ENCODE peak calls at places on chromosomes 6 and 20, in four cellular contexts. P is CD8-positive, alpha-beta T cell; F is PC-3; L is pancreas. W is an unnamed sample. For H3K4me1, the result is how much of the 10 kb centered on the place peaks cover.

GRCh38 chr20:4869290-4870193 is 131.8 kb downstream of the SLC23A2 start:
- DNase-seq in P (no peak), F (peak), L (no peak), W (no peak)

GRCh38 chr20:38222231-38222922 is 38.2 kb downstream of the KIAA1755 start:
- DNase-seq in P (peak), F (peak), L (peak), W (peak)

GRCh38 chr6:11609324-11610071 is 71.9 kb downstream of the TMEM170B start:
- DNase-seq in P (no peak), F (peak), L (no peak), W (no peak)

GRCh38 chr6:121443953-121444590 is 8.6 kb downstream of the GJA1 start:
- DNase-seq in P (no peak), F (no peak), L (no peak), W (no peak)

GRCh38 chr6:10419749-10420545 is 5.1 kb upstream of the TFAP2A start:
- DNase-seq in P (no peak), F (peak), L (no peak), W (peak)

GRCh38 chr6:169997187-169997929 is 245.9 kb downstream of the ERMARD start:
- DNase-seq in P (no peak), F (no peak), L (no peak), W (no peak)

GRCh38 chr6:117076076-117076475 is 189.3 kb upstream of the VGLL2 start:
- DNase-seq in P (no peak), F (no peak), L (no peak), W (no peak)

GRCh38 chr6:73680289-73680688 is 15.7 kb upstream of the CD109 start:
- DNase-seq in P (no peak), F (peak), L (no peak), W (no peak)

GRCh38 chr6:89525786-89526562 is 93.0 kb downstream of the ANKRD6 start:
- DNase-seq in P (no peak), F (no peak), L (no peak), W (no peak)

GRCh38 chr20:47300071-47300470 is 56.4 kb downstream of the ZMYND8 start:
- DNase-seq in P (no peak), F (no peak), L (no peak), W (no peak)

GRCh38 chr6:165663736-165664552 is 903 bp upstream of the PDE10A start:
- DNase-seq in P (no peak), F (no peak), L (no peak), W (peak)

GRCh38 chr6:165659945-165660862 is 2.8 kb downstream of the PDE10A start:
- DNase-seq in P (no peak), F (no peak), L (no peak), W (no peak)

GRCh38 chr6:91276315-91276714 is 689.4 kb upstream of the MAP3K7 start:
- DNase-seq in P (no peak), F (peak), L (no peak), W (peak)

GRCh38 chr20:24610341-24611115 is 141.1 kb downstream of the SYNDIG1 start:
- DNase-seq in P (no peak), F (no peak), L (no peak), W (peak)

GRCh38 chr6:149059557-149059956 is 258.0 kb upstream of the TAB2 start:
- DNase-seq in P (no peak), F (no peak), L (no peak), W (no peak)

GRCh38 chr6:42316390-42316970 is 98.8 kb upstream of the MRPS10 start:
- DNase-seq in P (no peak), F (peak), L (peak), W (no peak)

GRCh38 chr6:131013495-131013894 is 49.5 kb downstream of the EPB41L2 start:
- DNase-seq in P (no peak), F (no peak), L (no peak), W (no peak)

GRCh38 chr20:63254536-63255384 is 497 bp upstream of the NKAIN4 start:
- DNase-seq in P (no peak), F (no peak), L (no peak), W (no peak)
- H3K4me1 ChIP-seq in P (under half), F (under half), L (under half), W (under half)

GRCh38 chr20:21490105-21490504 is 23.8 kb downstream of the NKX2-2 start:
- DNase-seq in P (no peak), F (peak), L (no peak), W (no peak)
- TF ChIP-seq CTCF in P (no peak), F (peak), L (no peak), W (peak)

GRCh38 chr6:118663993-118664985 is 12.9 kb upstream of the CEP85L start:
- DNase-seq in P (no peak), F (no peak), L (no peak), W (no peak)

GRCh38 chr6:118656822-118657451 is 5.5 kb upstream of the CEP85L start:
- DNase-seq in P (no peak), F (no peak), L (no peak), W (no peak)

GRCh38 chr6:118665011-118665410 is 13.6 kb upstream of the CEP85L start:
- DNase-seq in P (no peak), F (peak), L (no peak), W (peak)

GRCh38 chr6:118659513-118660217 is 8.3 kb upstream of the CEP85L start:
- DNase-seq in P (no peak), F (no peak), L (no peak), W (no peak)

GRCh38 chr6:118660218-118660569 is 8.8 kb upstream of the CEP85L start:
- DNase-seq in P (peak), F (no peak), L (peak), W (no peak)
- H3K27ac ChIP-seq in P (no peak), F (no peak), L (no peak), W (no peak)

DNA sequence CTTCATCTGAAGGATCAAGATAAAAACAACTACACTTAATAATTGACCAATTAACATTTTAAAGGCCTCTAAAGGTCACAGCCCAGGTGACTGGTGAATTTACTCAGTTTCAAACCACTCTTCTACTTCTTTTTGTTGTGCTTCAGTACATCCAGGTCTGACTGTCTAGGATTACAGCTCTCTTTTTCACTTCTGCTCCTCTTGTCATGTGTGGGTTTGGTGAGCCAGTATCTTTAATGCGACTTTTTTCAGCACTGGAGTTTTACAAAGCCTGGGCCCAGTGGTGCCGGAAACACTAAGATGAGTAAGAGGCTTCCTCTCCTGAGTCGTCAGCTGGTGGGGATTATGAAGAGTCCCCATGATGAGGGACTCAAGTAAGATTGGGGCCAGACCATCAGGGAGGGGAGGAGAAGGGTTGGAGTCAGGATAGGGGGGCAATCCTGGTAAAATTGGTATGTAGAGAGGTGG is 27.0 kb downstream of the HECA start:
- DNase-seq in P (peak), F (no peak), L (no peak), W (no peak)
- H3K4me1 ChIP-seq in P (half or more), F (under half), L (under half), W (under half)

GRCh38 chr6:72042088-72042487 is 155.7 kb downstream of the RIMS1 start:
- DNase-seq in P (no peak), F (peak), L (no peak), W (no peak)
- TF ChIP-seq CTCF in P (no peak), F (no peak), L (no peak), W (peak)

DNA sequence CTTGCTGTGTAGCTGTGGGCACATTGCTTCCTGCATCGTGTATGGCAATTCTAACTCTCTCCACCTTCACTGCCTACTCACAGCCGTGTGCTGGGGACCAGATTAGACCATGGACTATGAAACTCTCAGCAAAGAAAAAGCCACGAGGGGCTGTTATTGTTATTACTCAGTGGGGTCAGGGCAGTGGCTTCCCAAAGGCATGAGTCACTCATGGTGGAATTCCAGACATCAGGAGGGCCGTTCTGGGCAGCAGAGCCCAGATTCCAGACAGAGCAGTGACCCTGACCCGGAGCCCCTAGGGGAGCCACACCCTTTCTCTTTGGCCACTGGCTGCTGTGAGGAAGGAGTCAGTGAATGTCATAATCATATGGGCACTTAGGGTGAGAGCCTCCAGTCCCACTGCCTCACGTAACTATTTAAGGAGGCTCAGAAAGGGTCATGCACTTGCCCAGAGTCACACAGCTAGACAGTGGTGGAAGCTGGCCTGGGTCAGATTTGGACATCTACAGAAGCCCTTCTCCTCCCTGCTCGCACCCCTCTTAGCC is 22.2 kb upstream of the CCN5 start:
- DNase-seq in P (no peak), F (peak), L (peak), W (peak)
- H3K27ac ChIP-seq in P (no peak), F (peak), L (no peak), W (no peak)

GRCh38 chr20:23331951-23332350 is 18.6 kb upstream of the NXT1 start:
- DNase-seq in P (no peak), F (peak), L (no peak), W (no peak)
- H3K4me1 ChIP-seq in P (under half), F (under half), L (under half), W (under half)

DNA sequence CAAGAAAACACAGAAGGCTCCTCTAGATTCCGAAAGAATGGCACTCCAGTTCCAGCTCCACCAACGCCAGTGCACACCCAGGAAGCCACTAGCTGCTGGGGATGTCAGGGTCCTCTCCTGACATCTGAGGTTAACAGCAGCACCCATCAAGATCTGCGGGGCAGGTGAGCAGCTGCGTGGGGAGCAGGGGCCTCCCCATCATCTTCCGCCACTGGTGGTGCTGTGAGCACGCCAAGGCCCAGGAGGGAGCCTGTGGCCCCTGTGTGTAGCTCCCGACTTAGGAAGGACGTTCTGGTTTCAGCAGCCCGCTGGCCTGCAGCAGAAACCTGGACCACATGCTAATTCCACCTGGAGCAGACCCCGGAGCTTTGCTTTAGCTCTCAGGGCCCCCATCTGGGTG is 386.2 kb downstream of the TAF4 start:
- DNase-seq in P (no peak), F (no peak), L (no peak), W (no peak)
- TF ChIP-seq CTCF in P (no peak), F (no peak), L (no peak), W (no peak)